ENCODE peak calls at places on chromosomes 7 and 10, in eight cellular contexts. M is T-helper 1 cell; H is CD8-positive, alpha-beta memory T cell; A is prostate gland; Q is right cardiac atrium; T is NCI-H774; I is stimulated activated effector memory CD8-positive, alpha-beta T cell treated with anti-CD3 and anti-CD28 coated beads, Interleukin-12 subunit alpha, Interleukin-12 subunit beta, amount 100 ng/mL, for 72 hours; X is substantia nigra. G is an unnamed sample.

GRCh38 chr7:117929217-117929616 is 56.0 kb upstream of the CTTNBP2 start:
- DNase-seq in T (no peak), I (no peak), A (no peak), X (no peak), H (no peak), M (no peak), Q (no peak), G (no peak)

GRCh38 chr7:44112231-44112996 is 8.3 kb downstream of the AEBP1 start:
- DNase-seq in H (no peak), X (no peak), M (no peak), I (no peak), Q (peak), T (no peak), A (no peak), G (no peak)

GRCh38 chr7:144784943-144785342 is 50.9 kb downstream of the TPK1 start:
- DNase-seq in T (no peak), M (no peak), X (no peak), A (no peak), I (no peak), H (no peak), Q (peak), G (no peak)

GRCh38 chr10:125076891-125077643 is 83.3 kb downstream of the CTBP2 start:
- DNase-seq in M (no peak), Q (peak), A (no peak), X (no peak), H (no peak), T (no peak), I (no peak), G (no peak)

GRCh38 chr7:1452205-1452604 is 7.1 kb downstream of the MICALL2 start:
- DNase-seq in T (no peak), H (no peak), M (no peak), A (peak), Q (no peak), X (no peak), I (no peak), G (no peak)

GRCh38 chr10:102869290-102870198 is at the start of gene AS3MT:
- DNase-seq in Q (peak), I (peak), X (no peak), H (no peak), M (no peak), T (no peak), A (peak), G (no peak)

GRCh38 chr10:119516381-119517234 is 25.9 kb downstream of the RGS10 start:
- DNase-seq in A (no peak), X (no peak), I (peak), Q (no peak), H (peak), T (no peak), M (peak), G (no peak)

GRCh38 chr7:108144931-108145330 is 14.8 kb upstream of the LAMB4 start:
- DNase-seq in A (no peak), M (no peak), Q (no peak), H (no peak), X (no peak), I (no peak), T (no peak), G (peak)

GRCh38 chr10:107230854-107231253 is 66.3 kb upstream of the SORCS1 start:
- DNase-seq in X (no peak), M (no peak), Q (no peak), T (no peak), H (no peak), A (no peak), I (no peak), G (no peak)

GRCh38 chr7:28711096-28711495 is 247.0 kb downstream of the TRIL start:
- DNase-seq in A (no peak), Q (no peak), T (no peak), I (no peak), X (no peak), M (no peak), H (no peak), G (no peak)

GRCh38 chr10:18238875-18239485 is 98.8 kb downstream of the CACNB2 start:
- DNase-seq in I (no peak), A (no peak), T (no peak), H (no peak), M (no peak), X (no peak), Q (no peak), G (peak)

GRCh38 chr10:116763440-116763839 is 21.1 kb upstream of the HSPA12A start:
- DNase-seq in T (no peak), Q (no peak), X (no peak), A (no peak), M (no peak), H (no peak), I (no peak), G (peak)

GRCh38 chr10:73456187-73456890 is 23.0 kb upstream of the MSS51 start:
- DNase-seq in H (no peak), T (no peak), M (no peak), Q (no peak), A (no peak), X (no peak), I (no peak), G (no peak)

GRCh38 chr10:110269641-110270318 is 34.9 kb downstream of the SMNDC1 start:
- DNase-seq in H (no peak), Q (no peak), A (peak), I (no peak), X (no peak), M (no peak), T (no peak), G (peak)

GRCh38 chr10:73837072-73837471 is 25.7 kb upstream of the NDST2 start:
- DNase-seq in H (no peak), X (no peak), I (no peak), A (no peak), M (no peak), Q (no peak), T (no peak), G (no peak)

GRCh38 chr7:276230-276835 is 13.6 kb upstream of the FOXL3 start:
- DNase-seq in T (no peak), M (no peak), H (no peak), I (no peak), Q (no peak), X (no peak), A (no peak), G (no peak)

GRCh38 chr7:26891400-26892355 is 27.3 kb upstream of the SKAP2 start:
- DNase-seq in T (no peak), M (no peak), I (no peak), Q (no peak), A (no peak), H (no peak), X (no peak), G (no peak)

GRCh38 chr10:104559935-104560334 is 81.2 kb upstream of the SORCS3 start:
- DNase-seq in H (no peak), X (no peak), M (no peak), A (no peak), Q (no peak), T (no peak), I (peak), G (peak)

GRCh38 chr10:89120931-89121907 is 85.9 kb downstream of the CH25H start:
- DNase-seq in T (no peak), Q (no peak), H (no peak), A (no peak), X (no peak), I (no peak), M (no peak), G (peak)

GRCh38 chr7:30116771-30117170 is 18.0 kb upstream of the MTURN start:
- DNase-seq in A (no peak), H (no peak), Q (peak), M (no peak), T (no peak), I (no peak), X (no peak), G (no peak)

GRCh38 chr10:35259769-35260397 is 76.4 kb upstream of the CCNY start:
- DNase-seq in T (no peak), M (no peak), H (no peak), Q (no peak), I (no peak), A (no peak), X (no peak), G (no peak)

GRCh38 chr10:32987172-32987571 is 29.1 kb upstream of the ITGB1 start:
- DNase-seq in H (no peak), A (no peak), Q (no peak), I (no peak), M (no peak), X (no peak), T (no peak), G (no peak)

GRCh38 chr7:128833148-128833938 is 3.1 kb downstream of the FLNC start:
- DNase-seq in Q (peak), A (no peak), I (no peak), T (no peak), H (no peak), X (peak), M (no peak), G (peak)

G was measured in putamen.